ENCODE peak calls at places on chromosomes 13 and 19, in eight cellular contexts. V is OCI-LY7, P is AG04450, R is uterus, K is body of pancreas, E is left lung, I is thoracic aorta, X is transverse colon. W is an unnamed sample.

GRCh38 chr13:90839061-90839460 is 508.4 kb upstream of the MIR17HG start:
- DNase-seq in P (no peak), E (no peak), R (no peak), I (no peak), V (no peak), X (no peak), K (no peak), W (peak)

GRCh38 chr19:43560687-43561086 is 14.6 kb downstream of the XRCC1 start:
- DNase-seq in P (no peak), V (no peak), X (no peak), I (no peak), E (no peak), K (no peak), R (no peak), W (no peak)

GRCh38 chr13:32585625-32586021 is 629 bp upstream of the PDS5B start:
- DNase-seq in R (peak), I (no peak), K (peak), E (no peak), V (peak), P (no peak), X (no peak), W (no peak)

GRCh38 chr13:105990256-105990958 is 545.1 kb downstream of the EFNB2 start:
- DNase-seq in K (no peak), P (no peak), R (no peak), X (no peak), E (no peak), I (no peak), V (no peak), W (peak)

GRCh38 chr19:48617146-48617937 is 1.6 kb downstream of the RPL18 start:
- DNase-seq in K (no peak), P (no peak), R (no peak), E (no peak), X (no peak), I (no peak), V (no peak), W (no peak)

GRCh38 chr13:20387441-20387971 is 138.2 kb downstream of the CRYL1 start:
- DNase-seq in I (no peak), V (no peak), K (no peak), X (no peak), R (no peak), P (peak), E (no peak), W (peak)

GRCh38 chr19:27793128-27793643 is 1419.8 kb downstream of the UQCRFS1 start:
- DNase-seq in R (peak), P (peak), I (peak), V (peak), E (peak), X (peak), K (peak), W (peak)

GRCh38 chr19:39334444-39334976 is 1.3 kb downstream of the GMFG start:
- DNase-seq in X (no peak), I (no peak), E (no peak), K (no peak), P (no peak), R (no peak), V (no peak), W (no peak)

GRCh38 chr13:29583073-29583785 is 12.3 kb downstream of the SLC7A1 start:
- DNase-seq in I (no peak), E (no peak), P (no peak), R (no peak), V (no peak), K (no peak), X (no peak), W (peak)

GRCh38 chr13:99119686-99120085 is 81.0 kb upstream of the UBAC2 start:
- DNase-seq in K (no peak), X (no peak), E (no peak), I (no peak), R (no peak), P (no peak), V (no peak), W (no peak)

GRCh38 chr19:34504809-34505291 is 23.3 kb downstream of the WTIP start:
- DNase-seq in E (peak), X (no peak), K (no peak), R (no peak), P (no peak), V (no peak), I (no peak), W (no peak)

GRCh38 chr13:52850396-52851152 is 2.1 kb upstream of the PCDH8 start:
- DNase-seq in K (peak), E (peak), I (peak), X (peak), R (peak), V (no peak), P (no peak), W (peak)

GRCh38 chr13:112772929-112773328 is 83.1 kb downstream of the ATP11A start:
- DNase-seq in R (no peak), P (no peak), V (no peak), K (no peak), E (no peak), I (no peak), X (peak), W (no peak)

GRCh38 chr13:34201050-34201913 is 383.3 kb downstream of the RFC3 start:
- DNase-seq in E (no peak), V (no peak), I (no peak), K (no peak), P (peak), R (no peak), X (no peak), W (no peak)

GRCh38 chr13:96294930-96295657 is 205.2 kb downstream of the HS6ST3 start:
- DNase-seq in R (no peak), P (no peak), X (no peak), V (no peak), I (no peak), K (no peak), E (no peak), W (no peak)

GRCh38 chr19:18218159-18218558 is 8.1 kb downstream of the PDE4C start:
- DNase-seq in E (no peak), P (no peak), K (no peak), V (no peak), X (no peak), R (no peak), I (no peak), W (no peak)

GRCh38 chr13:106291006-106291405 is 244.5 kb downstream of the EFNB2 start:
- DNase-seq in V (no peak), I (no peak), E (no peak), X (no peak), P (no peak), K (no peak), R (no peak), W (peak)

GRCh38 chr13:97275265-97275664 is 53.1 kb downstream of the MBNL2 start:
- DNase-seq in V (no peak), E (no peak), R (no peak), P (no peak), I (no peak), X (no peak), K (no peak), W (peak)

GRCh38 chr19:42655748-42656147 is 61.0 kb upstream of the CEACAM8 start:
- DNase-seq in V (no peak), P (no peak), I (no peak), K (peak), X (no peak), R (no peak), E (no peak), W (no peak)

GRCh38 chr13:26465514-26465913 is 92.0 kb upstream of the WASF3 start:
- DNase-seq in R (no peak), I (no peak), V (no peak), K (no peak), P (no peak), X (no peak), E (no peak), W (no peak)

GRCh38 chr13:91576590-91576989 is 178.2 kb downstream of the GPC5 start:
- DNase-seq in R (no peak), K (no peak), V (peak), P (no peak), E (no peak), I (no peak), X (peak), W (no peak)

GRCh38 chr13:111584101-111584500 is 263.7 kb downstream of the TEX29 start:
- DNase-seq in X (peak), E (no peak), K (no peak), I (no peak), P (no peak), R (no peak), V (no peak), W (peak)

GRCh38 chr13:47484564-47484963 is 516.5 kb downstream of the SUCLA2 start:
- DNase-seq in E (no peak), R (no peak), K (no peak), I (no peak), P (peak), V (no peak), X (no peak), W (no peak)

GRCh38 chr19:46954502-46955004 is 65.1 kb upstream of the NPAS1 start:
- DNase-seq in P (no peak), K (no peak), I (no peak), R (no peak), E (no peak), X (no peak), V (no peak), W (no peak)
- H3K27ac ChIP-seq in P (no peak), K (peak), I (no peak), R (no peak), E (no peak), X (peak), V (no peak), W (peak)

GRCh38 chr19:10252707-10253106 is 693 bp downstream of the MRPL4 start:
- DNase-seq in K (no peak), E (no peak), I (no peak), X (no peak), V (no peak), R (no peak), P (no peak), W (no peak)

GRCh38 chr19:10255358-10255757 is 3.3 kb downstream of the MRPL4 start:
- DNase-seq in R (no peak), P (no peak), E (no peak), I (no peak), X (no peak), K (no peak), V (no peak), W (no peak)

GRCh38 chr19:10254244-10254643 is 2.2 kb downstream of the MRPL4 start:
- DNase-seq in I (no peak), K (no peak), E (no peak), X (no peak), P (no peak), R (no peak), V (no peak), W (no peak)

GRCh38 chr19:10256551-10256950 is 4.5 kb downstream of the MRPL4 start:
- DNase-seq in X (no peak), K (no peak), I (no peak), V (no peak), P (no peak), R (no peak), E (no peak), W (no peak)

DNA sequence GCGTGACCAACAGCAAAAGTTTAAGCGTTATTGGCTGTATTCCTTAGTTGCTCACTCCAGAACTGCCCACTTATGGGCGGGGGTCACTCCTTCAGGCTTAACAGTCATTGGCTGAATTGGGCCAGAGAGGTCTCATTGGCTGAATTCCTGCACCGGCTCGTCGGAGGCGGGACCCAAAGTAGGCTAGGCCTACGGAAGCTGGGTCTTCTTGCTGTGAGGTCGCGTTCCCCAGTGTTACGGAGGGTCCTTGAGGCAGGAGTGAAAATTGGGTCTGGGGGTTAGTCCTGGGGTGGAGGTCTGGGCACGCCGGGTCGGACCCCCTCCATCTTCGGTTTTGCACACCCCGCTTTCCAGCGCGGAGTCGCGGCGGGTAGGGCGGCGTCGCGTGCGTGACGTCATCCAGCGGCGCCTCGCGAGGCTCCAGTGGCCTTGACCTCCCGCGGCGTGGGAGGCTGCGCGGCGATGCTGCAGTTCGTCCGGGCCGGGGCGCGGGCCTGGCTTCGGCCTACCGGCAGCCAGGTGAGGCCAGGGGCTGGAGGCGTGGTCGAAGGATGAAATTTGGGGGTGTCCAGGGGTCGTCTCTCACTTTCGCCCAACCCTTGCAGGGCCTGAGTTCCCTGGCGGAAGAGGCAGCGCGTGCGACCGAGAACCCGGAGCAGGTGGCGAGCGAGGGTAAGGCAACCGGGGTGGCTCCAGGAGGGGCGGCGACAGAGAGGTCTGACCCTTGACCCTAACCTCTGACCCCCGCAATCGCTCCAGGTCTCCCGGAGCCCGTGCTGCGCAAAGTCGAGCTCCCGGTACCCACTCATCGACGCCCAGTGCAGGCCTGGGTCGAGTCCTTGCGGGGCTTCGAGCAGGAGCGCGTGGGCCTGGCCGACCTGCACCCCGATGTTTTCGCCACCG is at the start of gene MRPL4:
- DNase-seq in V (peak), P (peak), I (peak), R (peak), K (peak), X (peak), E (peak), W (peak)
- TF ChIP-seq CTCF in V (no peak), P (no peak), I (no peak), R (no peak), K (no peak), X (no peak), E (no peak), W (no peak)

GRCh38 chr19:19599190-19599535 is 19.3 kb downstream of the PBX4 start:
- DNase-seq in V (no peak), P (no peak), E (no peak), I (no peak), R (no peak), X (no peak), K (no peak), W (no peak)
- H3K27ac ChIP-seq in V (no peak), P (no peak), E (no peak), I (no peak), R (no peak), X (peak), K (no peak), W (no peak)

GRCh38 chr13:38641164-38641948 is 45.5 kb upstream of the FREM2 start:
- DNase-seq in K (no peak), I (no peak), V (no peak), R (no peak), X (no peak), E (no peak), P (no peak), W (no peak)
- TF ChIP-seq CTCF in K (no peak), I (no peak), V (peak), R (no peak), X (no peak), E (peak), P (peak), W (no peak)

DNA sequence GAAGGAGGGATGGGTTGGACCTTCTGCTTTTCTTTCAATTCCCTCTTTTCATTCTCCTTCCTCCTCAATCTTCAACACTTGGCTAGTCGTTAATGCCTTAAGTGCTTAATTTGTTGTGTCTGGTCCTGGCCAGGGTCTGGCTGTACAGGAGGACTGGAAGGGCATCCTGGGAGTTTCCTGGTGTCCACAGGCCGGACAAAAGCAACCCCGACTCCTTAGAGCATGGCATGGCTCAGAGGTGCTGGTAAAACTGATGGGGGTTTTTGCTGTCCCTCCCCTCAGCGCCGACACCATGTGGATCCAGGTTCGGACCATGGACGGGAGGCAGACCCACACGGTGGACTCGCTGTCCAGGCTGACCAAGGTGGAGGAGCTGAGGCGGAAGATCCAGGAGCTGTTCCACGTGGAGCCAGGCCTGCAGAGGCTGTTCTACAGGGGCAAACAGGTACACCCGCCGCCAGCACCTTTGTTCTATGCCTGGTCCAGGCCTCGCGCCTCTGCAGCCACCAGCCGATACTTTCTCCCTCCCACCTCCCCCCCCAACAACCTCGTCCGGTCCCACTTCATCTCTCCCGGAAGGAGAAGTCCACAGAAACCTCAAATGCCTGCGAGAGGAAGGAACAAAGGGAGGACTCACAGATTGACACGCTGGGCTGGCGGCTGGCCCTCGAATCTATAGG is 1.4 kb downstream of the UHRF1 start:
- DNase-seq in E (peak), R (no peak), I (no peak), P (no peak), K (no peak), V (peak), X (peak), W (peak)
- H3K27ac ChIP-seq in E (peak), R (no peak), I (no peak), P (peak), K (no peak), V (peak), X (peak), W (peak)

GRCh38 chr19:1266116-1266817 is 2.9 kb upstream of the CIRBP start:
- DNase-seq in E (peak), X (peak), R (peak), V (peak), K (peak), I (no peak), P (no peak), W (peak)

GRCh38 chr19:1265611-1266115 is 3.5 kb upstream of the CIRBP start:
- DNase-seq in R (peak), K (peak), E (no peak), I (peak), V (no peak), P (no peak), X (peak), W (peak)

GRCh38 chr19:1266818-1267440 is 2.2 kb upstream of the CIRBP start:
- DNase-seq in X (peak), P (no peak), K (peak), I (no peak), E (no peak), V (peak), R (peak), W (no peak)

GRCh38 chr19:1263198-1263597 is 5.9 kb upstream of the CIRBP start:
- DNase-seq in E (no peak), I (no peak), X (no peak), P (no peak), R (no peak), K (no peak), V (no peak), W (no peak)

GRCh38 chr19:1264801-1265610 is 4.1 kb upstream of the CIRBP start:
- DNase-seq in I (no peak), P (no peak), K (peak), R (peak), E (no peak), V (peak), X (peak), W (peak)
- TF ChIP-seq CTCF in I (no peak), P (no peak), K (no peak), R (no peak), E (no peak), V (no peak), X (no peak), W (no peak)

DNA sequence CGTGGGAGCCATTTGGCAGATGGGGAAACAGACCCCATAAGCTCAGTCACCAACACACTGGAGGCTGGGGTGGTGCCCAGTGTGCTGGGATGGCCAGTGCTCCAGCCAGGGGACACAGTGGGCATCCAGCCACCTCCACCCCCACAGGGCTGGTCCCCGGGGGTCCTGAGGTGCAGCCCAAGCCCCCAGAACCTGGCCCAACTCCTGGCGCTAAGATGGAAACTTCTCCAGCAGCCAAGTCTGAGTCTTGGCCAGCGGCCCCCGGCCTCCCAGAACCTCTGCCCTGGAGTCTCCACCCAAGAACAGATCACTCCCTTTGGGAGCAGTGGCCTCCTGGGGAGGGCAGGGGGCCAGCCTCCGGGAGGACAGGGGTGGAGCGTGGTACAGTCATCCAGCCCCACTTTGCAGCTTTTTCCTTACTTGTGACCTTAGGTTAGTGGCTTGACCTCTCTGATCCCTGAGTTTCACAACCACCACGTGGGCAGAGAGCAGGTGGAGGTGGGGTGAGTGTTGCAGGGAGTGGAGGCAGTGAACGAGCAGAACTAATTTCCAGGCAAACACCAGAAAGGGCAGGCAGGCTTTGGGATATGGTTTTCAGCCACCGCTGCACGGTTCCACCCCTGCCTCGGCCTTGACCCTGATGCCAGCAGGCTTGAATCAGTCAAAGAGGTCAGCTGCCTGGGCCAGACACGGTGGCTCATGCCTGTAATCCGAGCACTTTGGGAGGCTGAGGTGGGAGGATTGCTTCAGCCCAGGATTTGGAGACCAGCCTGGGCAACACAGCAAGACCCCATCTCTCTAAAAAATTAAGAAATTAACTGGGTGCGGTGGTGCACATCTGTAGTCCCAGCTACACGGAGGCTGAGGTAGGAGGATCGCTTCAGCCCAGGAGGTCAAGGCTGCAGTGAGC is 4.3 kb upstream of the NRTN start:
- DNase-seq in E (no peak), V (no peak), I (no peak), R (no peak), P (no peak), X (no peak), K (peak), W (no peak)
- H3K27ac ChIP-seq in E (no peak), V (no peak), I (no peak), R (no peak), P (no peak), X (no peak), K (peak), W (no peak)

GRCh38 chr19:7297742-7298141 is 3.5 kb upstream of the INSR start:
- DNase-seq in P (no peak), V (no peak), I (no peak), R (no peak), K (no peak), E (no peak), X (no peak), W (no peak)
- TF ChIP-seq CTCF in P (no peak), V (no peak), I (no peak), R (no peak), K (no peak), E (no peak), X (no peak), W (no peak)

DNA sequence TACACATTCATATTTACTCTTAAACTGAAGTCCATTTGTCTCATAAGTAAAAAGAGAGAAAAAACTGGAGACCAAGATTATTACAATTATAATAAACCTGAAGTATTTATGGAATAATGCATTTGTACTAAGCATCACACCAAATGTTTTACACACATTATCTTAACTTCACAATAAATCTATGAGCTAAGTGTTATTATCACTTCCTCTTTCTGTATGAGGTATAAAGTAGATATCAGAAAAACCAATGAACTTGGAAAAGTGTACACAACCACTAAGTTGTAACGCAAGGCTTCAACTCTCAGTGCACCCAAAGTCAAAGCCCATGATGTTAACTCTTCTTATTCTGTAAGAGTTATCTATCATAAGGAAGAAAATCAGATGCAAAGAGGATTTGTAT is 274.7 kb downstream of the FGF14 start:
- DNase-seq in I (no peak), K (no peak), R (no peak), E (no peak), X (no peak), V (no peak), P (no peak), W (no peak)
- H3K27ac ChIP-seq in I (no peak), K (no peak), R (no peak), E (no peak), X (no peak), V (no peak), P (no peak), W (no peak)

W was measured in RWPE1.